ENCODE peak calls at places on chromosomes 6 and 20, in five cellular contexts. One of them, this sample, is unnamed. For H3K36me3, the result is how much of the 10 kb centered on the place peaks cover.

GRCh38 chr20:25269833-25270170 is 21.9 kb downstream of the PYGB start:
- DNase-seq in brain microvascular endothelial cell: no peak
- DNase-seq in heart right ventricle: no peak
- DNase-seq in bronchial epithelial cell: no peak
- DNase-seq in GM23248: no peak
- DNase-seq in this sample: no peak

GRCh38 chr20:43982886-43983285 is 68.2 kb downstream of the TOX2 start:
- DNase-seq in brain microvascular endothelial cell: no peak
- DNase-seq in heart right ventricle: no peak
- DNase-seq in bronchial epithelial cell: no peak
- DNase-seq in GM23248: no peak
- DNase-seq in this sample: no peak

GRCh38 chr6:131693384-131693783 is 7.8 kb downstream of the OR2A4 start:
- DNase-seq in brain microvascular endothelial cell: no peak
- DNase-seq in heart right ventricle: no peak
- DNase-seq in bronchial epithelial cell: no peak
- DNase-seq in GM23248: no peak
- DNase-seq in this sample: no peak

GRCh38 chr6:63458480-63459115 is 113.7 kb upstream of the LOC128125822 start:
- DNase-seq in brain microvascular endothelial cell: no peak
- DNase-seq in heart right ventricle: no peak
- DNase-seq in bronchial epithelial cell: peak
- DNase-seq in GM23248: no peak
- DNase-seq in this sample: peak

GRCh38 chr20:22403860-22404608 is 180.3 kb downstream of the FOXA2 start:
- DNase-seq in brain microvascular endothelial cell: no peak
- DNase-seq in heart right ventricle: no peak
- DNase-seq in bronchial epithelial cell: no peak
- DNase-seq in GM23248: peak
- DNase-seq in this sample: peak

GRCh38 chr6:329888-330691 is 37.8 kb downstream of the DUSP22 start:
- DNase-seq in brain microvascular endothelial cell: no peak
- DNase-seq in heart right ventricle: no peak
- DNase-seq in bronchial epithelial cell: no peak
- DNase-seq in GM23248: no peak
- DNase-seq in this sample: no peak

GRCh38 chr6:148577687-148578488 is 168.9 kb upstream of the UST start:
- DNase-seq in brain microvascular endothelial cell: peak
- DNase-seq in heart right ventricle: peak
- DNase-seq in bronchial epithelial cell: peak
- DNase-seq in GM23248: peak
- DNase-seq in this sample: peak

GRCh38 chr6:148144917-148145521 is 197.6 kb upstream of the SASH1 start:
- DNase-seq in brain microvascular endothelial cell: peak
- DNase-seq in heart right ventricle: peak
- DNase-seq in bronchial epithelial cell: peak
- DNase-seq in GM23248: peak
- DNase-seq in this sample: peak

GRCh38 chr6:56329296-56330050 is 82.1 kb upstream of the COL21A1 start:
- DNase-seq in brain microvascular endothelial cell: no peak
- DNase-seq in heart right ventricle: no peak
- DNase-seq in bronchial epithelial cell: no peak
- DNase-seq in GM23248: peak
- DNase-seq in this sample: no peak

GRCh38 chr20:45822863-45823262 is 4.2 kb downstream of the TNNC2 start:
- DNase-seq in brain microvascular endothelial cell: no peak
- DNase-seq in heart right ventricle: no peak
- DNase-seq in bronchial epithelial cell: peak
- DNase-seq in GM23248: peak
- DNase-seq in this sample: peak

GRCh38 chr20:45373353-45374100 is 4.6 kb downstream of the TP53TG5 start:
- DNase-seq in brain microvascular endothelial cell: peak
- DNase-seq in heart right ventricle: peak
- DNase-seq in bronchial epithelial cell: peak
- DNase-seq in GM23248: peak
- DNase-seq in this sample: peak

GRCh38 chr20:5090191-5090590 is 29.6 kb downstream of the PCNA start:
- DNase-seq in brain microvascular endothelial cell: no peak
- DNase-seq in heart right ventricle: peak
- DNase-seq in bronchial epithelial cell: no peak
- DNase-seq in GM23248: no peak
- DNase-seq in this sample: no peak

GRCh38 chr6:137665342-137665741 is 171.1 kb upstream of the OLIG3 start:
- DNase-seq in brain microvascular endothelial cell: peak
- DNase-seq in heart right ventricle: no peak
- DNase-seq in bronchial epithelial cell: no peak
- DNase-seq in GM23248: no peak
- DNase-seq in this sample: no peak

GRCh38 chr6:46276571-46277142 is 105.9 kb upstream of the ENPP5 start:
- DNase-seq in brain microvascular endothelial cell: no peak
- DNase-seq in heart right ventricle: no peak
- DNase-seq in bronchial epithelial cell: no peak
- DNase-seq in GM23248: no peak
- DNase-seq in this sample: no peak

GRCh38 chr6:70210462-70210861 is 92.4 kb downstream of the COL9A1 start:
- DNase-seq in brain microvascular endothelial cell: no peak
- DNase-seq in heart right ventricle: no peak
- DNase-seq in bronchial epithelial cell: peak
- DNase-seq in GM23248: peak
- DNase-seq in this sample: no peak

GRCh38 chr6:110067837-110068591 is 89.9 kb downstream of the GPR6 start:
- DNase-seq in brain microvascular endothelial cell: no peak
- DNase-seq in heart right ventricle: peak
- DNase-seq in bronchial epithelial cell: no peak
- DNase-seq in GM23248: no peak
- DNase-seq in this sample: no peak

GRCh38 chr6:19380287-19380686 is 456.9 kb upstream of the ID4 start:
- DNase-seq in brain microvascular endothelial cell: peak
- DNase-seq in heart right ventricle: no peak
- DNase-seq in bronchial epithelial cell: peak
- DNase-seq in GM23248: peak
- DNase-seq in this sample: no peak

GRCh38 chr20:32204485-32205115 is 2.9 kb downstream of the PLAGL2 start:
- DNase-seq in brain microvascular endothelial cell: no peak
- DNase-seq in heart right ventricle: no peak
- DNase-seq in bronchial epithelial cell: no peak
- DNase-seq in GM23248: no peak
- DNase-seq in this sample: peak
- H3K36me3 ChIP-seq in brain microvascular endothelial cell: under half
- H3K36me3 ChIP-seq in heart right ventricle: under half
- H3K36me3 ChIP-seq in bronchial epithelial cell: under half
- H3K36me3 ChIP-seq in GM23248: under half
- H3K36me3 ChIP-seq in this sample: under half

DNA sequence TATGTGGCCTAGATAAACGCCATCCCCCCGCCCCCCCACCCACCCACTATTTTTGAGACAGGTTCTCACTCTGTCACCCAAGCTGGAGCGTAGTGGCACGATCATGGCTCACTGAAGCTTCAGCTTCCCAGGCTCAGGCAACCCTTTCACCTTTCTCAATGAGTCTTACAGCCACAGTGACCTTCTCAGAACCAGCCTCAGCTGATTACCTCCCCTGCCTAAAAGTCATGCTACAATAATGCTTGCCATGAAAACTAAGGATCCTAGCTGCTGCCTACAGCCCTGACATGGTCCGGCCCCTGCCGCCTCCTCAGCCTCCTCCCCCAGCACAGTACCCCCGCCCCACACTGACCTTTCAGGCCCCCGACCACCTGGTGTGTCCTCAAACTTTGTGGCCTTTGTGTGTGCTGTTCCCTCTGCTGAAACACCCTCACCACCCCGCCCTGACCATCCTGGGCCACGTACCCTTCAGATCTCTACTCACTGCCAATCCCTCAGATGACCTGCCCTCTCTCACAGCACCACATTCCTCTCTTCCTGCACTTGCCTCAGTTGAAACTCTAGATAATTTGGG is 31.3 kb downstream of the PNPLA1 start:
- DNase-seq in brain microvascular endothelial cell: no peak
- DNase-seq in heart right ventricle: no peak
- DNase-seq in bronchial epithelial cell: no peak
- DNase-seq in GM23248: peak
- DNase-seq in this sample: no peak
- H3K36me3 ChIP-seq in brain microvascular endothelial cell: under half
- H3K36me3 ChIP-seq in heart right ventricle: under half
- H3K36me3 ChIP-seq in bronchial epithelial cell: under half
- H3K36me3 ChIP-seq in GM23248: under half
- H3K36me3 ChIP-seq in this sample: under half

GRCh38 chr20:35468671-35469334 is 13.4 kb downstream of the CEP250 start:
- DNase-seq in brain microvascular endothelial cell: no peak
- DNase-seq in heart right ventricle: no peak
- DNase-seq in bronchial epithelial cell: no peak
- DNase-seq in GM23248: no peak
- DNase-seq in this sample: no peak
- H3K36me3 ChIP-seq in brain microvascular endothelial cell: half or more
- H3K36me3 ChIP-seq in heart right ventricle: half or more
- H3K36me3 ChIP-seq in bronchial epithelial cell: under half
- H3K36me3 ChIP-seq in GM23248: under half
- H3K36me3 ChIP-seq in this sample: under half

DNA sequence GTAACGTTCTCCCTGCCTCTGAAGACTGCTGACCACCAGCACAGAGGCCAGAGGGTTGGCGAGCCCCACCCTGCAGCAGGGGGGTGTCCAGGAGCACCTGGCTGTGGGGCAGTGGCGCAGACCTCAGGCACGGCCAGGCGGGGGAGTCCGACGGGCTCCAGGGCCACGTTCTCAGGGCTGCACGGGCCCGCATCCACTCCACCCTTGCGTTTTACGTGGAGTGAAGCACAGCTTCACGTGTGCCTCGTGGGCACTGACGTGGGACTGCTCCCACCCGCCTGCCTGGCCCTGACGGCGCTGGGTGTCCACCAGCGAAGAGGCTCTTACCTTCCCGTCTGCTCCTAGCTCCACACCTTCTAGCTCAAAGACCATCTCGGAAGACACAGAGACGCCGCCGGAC is 6.9 kb downstream of the RPS21 start:
- DNase-seq in brain microvascular endothelial cell: no peak
- DNase-seq in heart right ventricle: no peak
- DNase-seq in bronchial epithelial cell: no peak
- DNase-seq in GM23248: no peak
- DNase-seq in this sample: no peak
- H3K36me3 ChIP-seq in brain microvascular endothelial cell: under half
- H3K36me3 ChIP-seq in heart right ventricle: half or more
- H3K36me3 ChIP-seq in bronchial epithelial cell: under half
- H3K36me3 ChIP-seq in GM23248: under half
- H3K36me3 ChIP-seq in this sample: under half

DNA sequence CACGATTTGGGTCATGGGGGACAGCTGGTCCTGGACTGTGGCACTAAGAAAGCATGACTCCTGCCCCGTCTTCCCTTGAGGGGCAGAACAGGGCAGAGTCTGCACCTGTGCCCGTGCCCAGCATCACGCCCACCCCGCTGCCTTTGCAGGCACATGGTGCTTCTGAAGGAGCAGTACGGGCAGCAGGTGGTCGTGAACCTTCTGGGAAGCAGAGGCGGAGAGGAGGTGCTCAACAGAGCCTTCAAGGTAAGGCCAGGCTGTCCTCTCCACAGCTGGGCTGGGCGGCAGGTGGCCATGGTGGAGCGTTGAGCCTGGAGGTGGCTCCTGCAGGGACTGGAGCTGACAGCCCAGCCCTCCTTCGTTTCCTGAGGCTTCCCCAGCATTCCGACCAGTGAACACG is 77.4 kb downstream of the SYNJ2 start:
- DNase-seq in brain microvascular endothelial cell: no peak
- DNase-seq in heart right ventricle: no peak
- DNase-seq in bronchial epithelial cell: no peak
- DNase-seq in GM23248: no peak
- DNase-seq in this sample: no peak
- H3K36me3 ChIP-seq in brain microvascular endothelial cell: half or more
- H3K36me3 ChIP-seq in heart right ventricle: half or more
- H3K36me3 ChIP-seq in bronchial epithelial cell: under half
- H3K36me3 ChIP-seq in GM23248: under half
- H3K36me3 ChIP-seq in this sample: under half

This sample was measured in small intestine.